ENCODE peak calls at places on chromosomes 11 and 22, in five cellular contexts. I is GM12878, J is K562, P is HepG2, A is HCT116. C is an unnamed sample.
A peak's percentile ranks its signal among the peaks of the same experiment; 100 is the strongest.

GRCh38 chr11:124108158-124108557 is 7.1 kb upstream of the VWA5A start:
- DNase-seq in A (peak; percentile 22), I (no peak), P (peak; percentile 3), J (peak; percentile 52), C (no peak)

GRCh38 chr11:1236316-1237127 is 13.7 kb downstream of the MUC5B start:
- DNase-seq in A (no peak), P (no peak), I (no peak), J (no peak), C (no peak)

GRCh38 chr11:108895579-108896480 is 231.0 kb downstream of the DDX10 start:
- DNase-seq in A (no peak), I (peak; percentile 39), P (peak; percentile 16), J (no peak), C (peak; percentile 19)

GRCh38 chr11:9759519-9760179 is 95.8 kb downstream of the SWAP70 start:
- DNase-seq in J (peak; percentile 69), I (peak; percentile 74), A (peak; percentile 96), P (peak; percentile 52), C (peak; percentile 56)

GRCh38 chr22:40853961-40854360 is 2.5 kb downstream of the ST13 start:
- DNase-seq in I (no peak), A (no peak), J (peak; percentile 7), P (no peak), C (no peak)

GRCh38 chr11:1963864-1964263 is 16.7 kb downstream of the MRPL23 start:
- DNase-seq in A (no peak), J (no peak), I (no peak), P (no peak), C (no peak)

GRCh38 chr11:132588366-132588765 is 943.9 kb downstream of the OPCML start:
- DNase-seq in J (no peak), A (no peak), I (no peak), P (no peak), C (no peak)

GRCh38 chr11:47399860-47400812 is 8.3 kb upstream of the SLC39A13 start:
- DNase-seq in P (no peak), A (no peak), I (no peak), J (peak; percentile 89), C (no peak)

GRCh38 chr22:49983148-49984042 is 22.8 kb downstream of the PIM3 start:
- DNase-seq in A (no peak), I (no peak), J (no peak), P (no peak), C (no peak)

GRCh38 chr11:32658639-32659406 is 75.2 kb downstream of the EIF3M start:
- DNase-seq in P (no peak), A (no peak), J (no peak), I (no peak), C (no peak)

GRCh38 chr11:102994101-102994500 is 38.6 kb upstream of the MMP13 start:
- DNase-seq in I (no peak), P (no peak), J (no peak), A (peak; percentile 23), C (no peak)

GRCh38 chr11:95242202-95242989 is 11.4 kb upstream of the SESN3 start:
- DNase-seq in J (no peak), A (no peak), P (no peak), I (no peak), C (no peak)

GRCh38 chr11:74636633-74637184 is 44.3 kb downstream of the POLD3 start:
- DNase-seq in A (peak; percentile 22), P (no peak), I (no peak), J (no peak), C (no peak)

GRCh38 chr11:65649656-65650546 is 12.0 kb downstream of the SIPA1 start:
- DNase-seq in A (no peak), I (no peak), P (no peak), J (no peak), C (no peak)

GRCh38 chr11:5891216-5891800 is 1.7 kb upstream of the OR52E5 start:
- DNase-seq in A (no peak), P (no peak), J (peak; percentile 11), I (peak; percentile 0), C (no peak)

GRCh38 chr11:35352107-35352888 is 67.1 kb downstream of the SLC1A2 start:
- DNase-seq in P (no peak), I (no peak), J (peak; percentile 67), A (no peak), C (no peak)

GRCh38 chr11:36358436-36358835 is 62.3 kb downstream of the PRR5L start:
- DNase-seq in J (no peak), I (no peak), P (no peak), A (no peak), C (no peak)

GRCh38 chr11:36352919-36353318 is 56.8 kb downstream of the PRR5L start:
- DNase-seq in J (no peak), I (no peak), A (no peak), P (no peak), C (no peak)

GRCh38 chr11:36356201-36356600 is 60.1 kb downstream of the PRR5L start:
- DNase-seq in A (no peak), I (peak; percentile 57), J (no peak), P (no peak), C (no peak)

GRCh38 chr11:36357831-36358230 is 61.7 kb downstream of the PRR5L start:
- DNase-seq in J (no peak), A (no peak), P (no peak), I (no peak), C (no peak)

GRCh38 chr11:36354221-36355003 is 58.3 kb downstream of the PRR5L start:
- DNase-seq in J (no peak), A (no peak), I (peak; percentile 42), P (no peak), C (no peak)
- TF ChIP-seq JUND in J (no peak), A (no peak), I (peak; percentile 91), P (no peak), C (no peak)

DNA sequence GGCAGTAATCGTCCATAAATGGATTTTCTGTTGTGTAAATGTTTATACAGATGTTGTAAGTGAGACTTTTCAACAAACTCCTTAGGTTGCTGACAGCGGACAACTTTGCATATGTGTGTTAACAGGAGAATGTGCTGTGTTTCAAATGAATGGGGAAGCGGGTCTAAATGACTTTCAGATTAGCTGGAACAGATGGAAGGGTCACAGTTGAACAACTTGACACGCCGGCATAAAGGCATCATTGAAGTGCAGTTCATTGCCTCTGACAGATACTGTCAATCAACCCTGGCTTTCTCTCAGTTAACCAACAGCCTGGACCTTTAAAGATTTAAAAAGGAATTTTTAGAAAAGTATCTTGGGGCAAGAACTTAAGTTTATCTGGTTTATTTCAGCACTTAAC is 98.2 kb upstream of the DBX1 start:
- DNase-seq in P (no peak), I (no peak), J (no peak), A (no peak), C (no peak)
- TF ChIP-seq JUND in P (no peak), I (no peak), J (no peak), A (no peak), C (no peak)

GRCh38 chr11:123062158-123062891 is 389 bp upstream of the HSPA8 start:
- DNase-seq in I (peak; percentile 97), J (peak; percentile 96), P (peak; percentile 97), A (peak; percentile 97), C (peak; percentile 100)

GRCh38 chr11:123063396-123064267 is 1.7 kb upstream of the HSPA8 start:
- DNase-seq in I (no peak), A (no peak), P (peak; percentile 64), J (no peak), C (peak; percentile 83)

GRCh38 chr11:123064268-123064657 is 2.3 kb upstream of the HSPA8 start:
- DNase-seq in I (no peak), A (no peak), J (no peak), P (no peak), C (no peak)

GRCh38 chr11:123062892-123063395 is 1.0 kb upstream of the HSPA8 start:
- DNase-seq in P (no peak), J (no peak), I (no peak), A (no peak), C (no peak)

GRCh38 chr11:123065634-123066033 is 3.7 kb upstream of the HSPA8 start:
- DNase-seq in P (no peak), A (no peak), I (no peak), J (no peak), C (no peak)
- TF ChIP-seq JUND in P (no peak), A (no peak), I (no peak), J (no peak), C (no peak)

GRCh38 chr11:69999721-70000120 is 78.4 kb upstream of the ANO1 start:
- DNase-seq in A (no peak), P (no peak), J (no peak), I (no peak), C (no peak)

GRCh38 chr11:70007796-70008195 is 70.3 kb upstream of the ANO1 start:
- DNase-seq in P (no peak), I (no peak), A (no peak), J (no peak), C (no peak)

GRCh38 chr11:70002433-70002832 is 75.7 kb upstream of the ANO1 start:
- DNase-seq in P (no peak), J (no peak), I (no peak), A (no peak), C (no peak)

GRCh38 chr11:70000228-70000627 is 77.9 kb upstream of the ANO1 start:
- DNase-seq in P (no peak), I (no peak), A (no peak), J (no peak), C (no peak)

DNA sequence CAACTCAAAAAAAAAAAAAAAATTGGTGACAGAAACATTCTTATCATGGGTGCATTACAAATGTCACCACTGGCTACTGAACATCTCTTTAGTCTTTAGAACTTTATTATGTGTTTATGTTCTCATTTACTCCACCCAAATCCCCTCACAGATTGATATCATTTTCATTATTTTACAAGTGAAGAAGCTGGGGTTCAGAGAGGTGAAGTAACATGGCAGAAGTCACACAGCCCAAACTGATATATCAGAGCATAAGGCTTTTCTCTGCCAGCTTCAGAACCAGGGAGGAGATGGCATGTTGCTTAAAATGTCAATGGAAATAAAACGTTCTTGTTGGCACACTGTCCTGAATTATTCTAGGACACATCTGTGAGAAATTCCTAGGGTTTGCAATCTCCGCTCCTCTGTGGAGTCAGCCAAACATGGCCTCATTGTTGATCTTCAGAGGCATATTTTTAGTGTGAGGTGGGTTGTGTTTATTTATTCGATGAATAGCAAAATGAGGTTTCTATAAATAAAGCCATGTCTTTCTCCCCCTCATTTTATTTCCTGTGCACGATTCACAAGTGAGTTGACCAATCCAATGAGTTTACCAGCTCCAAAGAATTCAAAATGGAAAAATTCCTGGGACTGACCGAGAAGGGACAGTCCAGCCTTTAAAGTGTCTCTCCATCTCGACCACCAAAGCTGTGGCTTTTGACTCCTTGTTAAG is 72.9 kb upstream of the ANO1 start:
- DNase-seq in P (no peak), J (no peak), I (no peak), A (no peak), C (no peak)
- TF ChIP-seq JUND in P (no peak), J (no peak), I (no peak), A (no peak), C (no peak)